ENCODE peak calls at places on chromosome 10, in ten cellular contexts. One of them, this sample, is unnamed.

GRCh38 chr10:49418328-49418727 is 22.4 kb upstream of the DRGX start:
- DNase-seq in foreskin fibroblast: no peak
- DNase-seq in AG09319: no peak
- DNase-seq in adrenal gland: no peak
- DNase-seq in astrocyte of the spinal cord: no peak
- DNase-seq in SK-N-SH: no peak
- DNase-seq in astrocyte: no peak
- DNase-seq in body of pancreas: no peak
- DNase-seq in neural progenitor cell: no peak
- DNase-seq in GM13976: no peak
- DNase-seq in this sample: peak; percentile 9

GRCh38 chr10:116685807-116686206 is 56.6 kb downstream of the HSPA12A start:
- DNase-seq in foreskin fibroblast: no peak
- DNase-seq in AG09319: no peak
- DNase-seq in adrenal gland: no peak
- DNase-seq in astrocyte of the spinal cord: no peak
- DNase-seq in SK-N-SH: no peak
- DNase-seq in astrocyte: no peak
- DNase-seq in body of pancreas: no peak
- DNase-seq in neural progenitor cell: no peak
- DNase-seq in GM13976: no peak
- DNase-seq in this sample: no peak

GRCh38 chr10:21369697-21370096 is 155.8 kb downstream of the SKIDA1 start:
- DNase-seq in foreskin fibroblast: peak; percentile 24
- DNase-seq in AG09319: no peak
- DNase-seq in adrenal gland: no peak
- DNase-seq in astrocyte of the spinal cord: no peak
- DNase-seq in SK-N-SH: no peak
- DNase-seq in astrocyte: peak; percentile 20
- DNase-seq in body of pancreas: no peak
- DNase-seq in neural progenitor cell: no peak
- DNase-seq in GM13976: no peak
- DNase-seq in this sample: no peak

GRCh38 chr10:15369642-15370211 is 1.4 kb downstream of the FAM171A1 start:
- DNase-seq in foreskin fibroblast: peak; percentile 18
- DNase-seq in AG09319: no peak
- DNase-seq in adrenal gland: no peak
- DNase-seq in astrocyte of the spinal cord: peak; percentile 29
- DNase-seq in SK-N-SH: peak; percentile 64
- DNase-seq in astrocyte: no peak
- DNase-seq in body of pancreas: peak; percentile 26
- DNase-seq in neural progenitor cell: peak; percentile 40
- DNase-seq in GM13976: peak; percentile 23
- DNase-seq in this sample: no peak

GRCh38 chr10:16521311-16522016 is at the start of gene C1QL3:
- DNase-seq in foreskin fibroblast: peak; percentile 67
- DNase-seq in AG09319: no peak
- DNase-seq in adrenal gland: no peak
- DNase-seq in astrocyte of the spinal cord: peak; percentile 18
- DNase-seq in SK-N-SH: peak; percentile 66
- DNase-seq in astrocyte: peak; percentile 10
- DNase-seq in body of pancreas: peak; percentile 22
- DNase-seq in neural progenitor cell: peak; percentile 71
- DNase-seq in GM13976: peak; percentile 55
- DNase-seq in this sample: peak; percentile 63

GRCh38 chr10:9209105-9209798 is 1154.8 kb downstream of the GATA3 start:
- DNase-seq in foreskin fibroblast: peak; percentile 82
- DNase-seq in AG09319: peak; percentile 15
- DNase-seq in adrenal gland: peak; percentile 75
- DNase-seq in astrocyte of the spinal cord: peak; percentile 63
- DNase-seq in SK-N-SH: peak; percentile 63
- DNase-seq in astrocyte: peak; percentile 15
- DNase-seq in body of pancreas: peak; percentile 50
- DNase-seq in neural progenitor cell: peak; percentile 79
- DNase-seq in GM13976: peak; percentile 52
- DNase-seq in this sample: peak; percentile 51

GRCh38 chr10:16258476-16259040 is 178.3 kb upstream of the PTER start:
- DNase-seq in foreskin fibroblast: no peak
- DNase-seq in AG09319: no peak
- DNase-seq in adrenal gland: no peak
- DNase-seq in astrocyte of the spinal cord: no peak
- DNase-seq in SK-N-SH: no peak
- DNase-seq in astrocyte: no peak
- DNase-seq in body of pancreas: no peak
- DNase-seq in neural progenitor cell: no peak
- DNase-seq in GM13976: no peak
- DNase-seq in this sample: no peak

GRCh38 chr10:70376436-70377378 is 5.7 kb downstream of the LRRC20 start:
- DNase-seq in foreskin fibroblast: peak; percentile 30
- DNase-seq in AG09319: no peak
- DNase-seq in adrenal gland: no peak
- DNase-seq in astrocyte of the spinal cord: no peak
- DNase-seq in SK-N-SH: no peak
- DNase-seq in astrocyte: peak; percentile 29
- DNase-seq in body of pancreas: no peak
- DNase-seq in neural progenitor cell: no peak
- DNase-seq in GM13976: no peak
- DNase-seq in this sample: no peak

GRCh38 chr10:93152136-93152535 is 78.4 kb downstream of the CYP26A1 start:
- DNase-seq in foreskin fibroblast: peak; percentile 75
- DNase-seq in AG09319: no peak
- DNase-seq in adrenal gland: no peak
- DNase-seq in astrocyte of the spinal cord: peak; percentile 65
- DNase-seq in SK-N-SH: no peak
- DNase-seq in astrocyte: peak; percentile 85
- DNase-seq in body of pancreas: no peak
- DNase-seq in neural progenitor cell: no peak
- DNase-seq in GM13976: no peak
- DNase-seq in this sample: no peak

GRCh38 chr10:11141571-11142091 is 124.0 kb downstream of the CELF2 start:
- DNase-seq in foreskin fibroblast: no peak
- DNase-seq in AG09319: no peak
- DNase-seq in adrenal gland: no peak
- DNase-seq in astrocyte of the spinal cord: no peak
- DNase-seq in SK-N-SH: no peak
- DNase-seq in astrocyte: no peak
- DNase-seq in body of pancreas: peak; percentile 64
- DNase-seq in neural progenitor cell: no peak
- DNase-seq in GM13976: no peak
- DNase-seq in this sample: no peak

GRCh38 chr10:81696609-81697388 is 178.2 kb upstream of the NRG3 start:
- DNase-seq in foreskin fibroblast: no peak
- DNase-seq in AG09319: no peak
- DNase-seq in adrenal gland: no peak
- DNase-seq in astrocyte of the spinal cord: no peak
- DNase-seq in SK-N-SH: no peak
- DNase-seq in astrocyte: no peak
- DNase-seq in body of pancreas: no peak
- DNase-seq in neural progenitor cell: peak; percentile 48
- DNase-seq in GM13976: no peak
- DNase-seq in this sample: no peak

GRCh38 chr10:98257198-98257597 is 10.8 kb downstream of the LOXL4 start:
- DNase-seq in foreskin fibroblast: no peak
- DNase-seq in AG09319: no peak
- DNase-seq in adrenal gland: no peak
- DNase-seq in astrocyte of the spinal cord: no peak
- DNase-seq in SK-N-SH: no peak
- DNase-seq in astrocyte: no peak
- DNase-seq in body of pancreas: no peak
- DNase-seq in neural progenitor cell: no peak
- DNase-seq in GM13976: no peak
- DNase-seq in this sample: no peak

GRCh38 chr10:13224210-13224995 is 9.8 kb downstream of the UCMA start:
- DNase-seq in foreskin fibroblast: no peak
- DNase-seq in AG09319: no peak
- DNase-seq in adrenal gland: no peak
- DNase-seq in astrocyte of the spinal cord: no peak
- DNase-seq in SK-N-SH: no peak
- DNase-seq in astrocyte: no peak
- DNase-seq in body of pancreas: no peak
- DNase-seq in neural progenitor cell: peak; percentile 27
- DNase-seq in GM13976: no peak
- DNase-seq in this sample: no peak

GRCh38 chr10:122375761-122376160 is 1.3 kb downstream of the PLEKHA1 start:
- DNase-seq in foreskin fibroblast: no peak
- DNase-seq in AG09319: no peak
- DNase-seq in adrenal gland: no peak
- DNase-seq in astrocyte of the spinal cord: no peak
- DNase-seq in SK-N-SH: no peak
- DNase-seq in astrocyte: no peak
- DNase-seq in body of pancreas: no peak
- DNase-seq in neural progenitor cell: no peak
- DNase-seq in GM13976: no peak
- DNase-seq in this sample: no peak
- TF ChIP-seq CTCF in foreskin fibroblast: no peak
- TF ChIP-seq CTCF in AG09319: no peak
- TF ChIP-seq CTCF in adrenal gland: no peak
- TF ChIP-seq CTCF in astrocyte of the spinal cord: no peak
- TF ChIP-seq CTCF in SK-N-SH: no peak
- TF ChIP-seq CTCF in astrocyte: no peak
- TF ChIP-seq CTCF in body of pancreas: no peak
- TF ChIP-seq CTCF in neural progenitor cell: no peak
- TF ChIP-seq CTCF in GM13976: no peak
- TF ChIP-seq CTCF in this sample: no peak

DNA sequence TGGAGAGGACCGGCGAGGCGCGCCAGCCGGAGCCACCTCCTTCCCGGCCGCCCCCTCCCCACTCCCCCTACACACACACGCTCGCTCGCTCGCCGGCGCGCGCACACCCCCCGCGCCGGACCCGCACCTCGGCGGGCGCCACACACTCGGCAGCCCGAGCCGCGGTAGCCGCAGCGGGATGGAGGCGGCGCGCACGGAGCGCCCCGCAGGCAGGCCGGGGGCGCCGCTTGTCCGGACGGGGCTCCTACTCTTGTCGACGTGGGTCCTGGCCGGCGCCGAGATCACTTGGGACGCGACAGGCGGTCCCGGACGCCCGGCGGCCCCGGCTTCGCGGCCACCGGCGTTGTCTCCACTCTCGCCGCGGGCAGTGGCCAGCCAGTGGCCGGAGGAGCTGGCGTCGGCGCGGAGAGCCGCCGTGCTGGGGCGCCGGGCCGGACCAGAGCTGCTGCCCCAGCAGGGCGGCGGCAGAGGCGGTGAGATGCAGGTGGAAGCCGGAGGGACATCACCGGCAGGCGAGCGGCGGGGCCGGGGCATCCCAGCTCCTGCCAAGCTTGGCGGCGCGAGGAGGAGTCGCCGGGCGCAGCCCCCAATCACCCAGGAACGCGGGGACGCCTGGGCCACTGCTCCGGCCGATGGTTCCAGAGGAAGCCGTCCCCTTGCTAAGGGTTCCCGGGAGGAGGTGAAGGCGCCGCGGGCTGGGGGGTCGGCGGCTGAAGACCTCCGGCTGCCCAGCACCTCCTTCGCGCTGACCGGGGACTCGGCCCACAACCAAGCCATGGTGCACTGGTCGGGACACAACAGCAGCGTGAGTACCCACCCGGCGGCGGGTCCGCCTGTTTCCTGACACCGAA is at the start of gene SORCS3:
- DNase-seq in foreskin fibroblast: peak; percentile 25
- DNase-seq in AG09319: no peak
- DNase-seq in adrenal gland: no peak
- DNase-seq in astrocyte of the spinal cord: peak; percentile 3
- DNase-seq in SK-N-SH: peak; percentile 63
- DNase-seq in astrocyte: no peak
- DNase-seq in body of pancreas: no peak
- DNase-seq in neural progenitor cell: peak; percentile 70
- DNase-seq in GM13976: no peak
- DNase-seq in this sample: peak; percentile 32
- TF ChIP-seq CTCF in foreskin fibroblast: no peak
- TF ChIP-seq CTCF in AG09319: no peak
- TF ChIP-seq CTCF in adrenal gland: no peak
- TF ChIP-seq CTCF in astrocyte of the spinal cord: no peak
- TF ChIP-seq CTCF in SK-N-SH: no peak
- TF ChIP-seq CTCF in astrocyte: no peak
- TF ChIP-seq CTCF in body of pancreas: no peak
- TF ChIP-seq CTCF in neural progenitor cell: no peak
- TF ChIP-seq CTCF in GM13976: no peak
- TF ChIP-seq CTCF in this sample: no peak

DNA sequence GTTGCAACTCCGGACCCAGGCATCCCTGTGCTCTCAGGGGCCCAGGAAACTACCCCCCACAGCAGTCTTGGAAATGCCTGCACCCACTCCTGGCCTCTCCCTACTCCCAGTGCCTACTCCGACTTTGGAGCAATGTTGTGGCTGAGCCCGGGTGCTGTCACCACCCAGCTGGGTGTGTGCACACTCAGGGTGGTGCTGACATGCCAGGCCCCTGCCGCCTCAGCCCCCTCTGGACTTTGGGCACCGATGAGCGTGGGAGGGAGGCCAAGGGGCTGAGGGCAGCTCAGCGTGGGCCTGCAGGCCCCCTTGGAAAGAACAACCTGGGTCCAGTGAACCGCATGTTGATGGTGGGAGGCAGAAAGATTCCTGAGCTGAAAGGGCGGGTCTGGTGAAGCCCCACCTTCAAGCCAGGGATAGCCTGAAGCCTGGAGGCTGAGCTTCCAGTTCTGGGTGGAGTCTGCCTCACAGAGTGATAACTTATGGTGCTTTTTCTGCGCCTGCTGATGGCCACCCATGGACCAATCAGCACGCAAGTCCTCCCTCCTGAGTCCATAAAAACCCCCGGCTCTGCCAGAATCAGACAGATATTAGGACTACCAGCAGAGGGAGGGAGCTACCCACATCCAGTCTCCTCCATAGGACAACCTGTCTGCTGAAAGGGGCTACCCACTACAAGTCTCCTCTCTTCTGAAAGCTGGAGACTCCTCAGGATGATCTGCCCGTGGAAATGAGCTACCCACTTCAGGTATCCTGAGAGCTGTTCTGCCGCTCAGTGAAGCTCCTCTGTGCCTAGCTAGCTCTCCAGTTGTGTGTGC is 380.4 kb upstream of the SORCS1 start:
- DNase-seq in foreskin fibroblast: no peak
- DNase-seq in AG09319: no peak
- DNase-seq in adrenal gland: no peak
- DNase-seq in astrocyte of the spinal cord: no peak
- DNase-seq in SK-N-SH: peak; percentile 27
- DNase-seq in astrocyte: no peak
- DNase-seq in body of pancreas: no peak
- DNase-seq in neural progenitor cell: no peak
- DNase-seq in GM13976: peak; percentile 21
- DNase-seq in this sample: no peak
- TF ChIP-seq CTCF in foreskin fibroblast: no peak
- TF ChIP-seq CTCF in AG09319: no peak
- TF ChIP-seq CTCF in adrenal gland: no peak
- TF ChIP-seq CTCF in astrocyte of the spinal cord: no peak
- TF ChIP-seq CTCF in SK-N-SH: peak; percentile 15
- TF ChIP-seq CTCF in astrocyte: no peak
- TF ChIP-seq CTCF in body of pancreas: no peak
- TF ChIP-seq CTCF in neural progenitor cell: no peak
- TF ChIP-seq CTCF in GM13976: no peak
- TF ChIP-seq CTCF in this sample: no peak

DNA sequence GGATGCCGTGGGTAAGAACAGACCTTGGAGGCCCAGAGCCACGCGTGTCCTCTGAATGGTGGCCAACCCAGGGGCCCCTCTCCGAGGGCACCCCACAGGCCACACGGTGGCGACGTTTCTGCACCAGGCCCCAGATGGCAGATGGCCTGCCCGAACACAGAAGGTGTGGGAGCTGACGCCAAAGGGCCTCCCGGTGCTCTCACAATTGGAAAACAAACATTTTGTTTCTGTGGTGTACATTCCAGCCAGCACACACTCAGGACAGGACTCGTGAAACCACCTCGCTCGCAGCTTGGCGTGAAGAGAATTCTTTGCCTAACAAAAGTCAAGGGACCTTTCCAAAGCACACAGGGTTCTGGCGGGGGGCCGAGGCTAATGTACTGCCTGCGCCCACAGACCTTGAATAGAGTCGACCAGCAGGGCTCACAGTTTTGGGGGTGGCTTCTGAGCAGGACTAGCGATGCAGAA is 112.1 kb downstream of the FAM53B start:
- DNase-seq in foreskin fibroblast: no peak
- DNase-seq in AG09319: no peak
- DNase-seq in adrenal gland: no peak
- DNase-seq in astrocyte of the spinal cord: peak; percentile 64
- DNase-seq in SK-N-SH: peak; percentile 58
- DNase-seq in astrocyte: peak; percentile 53
- DNase-seq in body of pancreas: peak; percentile 73
- DNase-seq in neural progenitor cell: peak; percentile 54
- DNase-seq in GM13976: no peak
- DNase-seq in this sample: no peak
- TF ChIP-seq CTCF in foreskin fibroblast: no peak
- TF ChIP-seq CTCF in AG09319: no peak
- TF ChIP-seq CTCF in adrenal gland: peak; percentile 29
- TF ChIP-seq CTCF in astrocyte of the spinal cord: peak; percentile 66
- TF ChIP-seq CTCF in SK-N-SH: no peak
- TF ChIP-seq CTCF in astrocyte: no peak
- TF ChIP-seq CTCF in body of pancreas: peak; percentile 52
- TF ChIP-seq CTCF in neural progenitor cell: peak; percentile 51
- TF ChIP-seq CTCF in GM13976: peak; percentile 18
- TF ChIP-seq CTCF in this sample: peak; percentile 47